ENCODE peak calls at places on chromosome 18, in seven cellular contexts. V is stimulated activated CD8-positive, alpha-beta memory T cell treated with anti-CD3 and anti-CD28 coated beads, Interleukin-2, amount 100 ng/mL, for 48 hours; P is kidney epithelial cell; G is NB4; A is progenitor cell of endocrine pancreas; S is cardiac muscle cell; X is lower lobe of right lung. H is an unnamed sample.

GRCh38 chr18:35397976-35398375 is 20.8 kb upstream of the ZNF396 start:
- DNase-seq in V (no peak), X (no peak), P (no peak), A (no peak), S (no peak), G (no peak), H (no peak)

GRCh38 chr18:63336366-63337099 is 17.0 kb upstream of the BCL2 start:
- DNase-seq in P (peak), G (no peak), S (no peak), X (no peak), V (no peak), A (no peak), H (peak)

GRCh38 chr18:10205136-10205535 is 249.3 kb upstream of the APCDD1 start:
- DNase-seq in S (no peak), X (peak), G (no peak), P (no peak), V (no peak), A (no peak), H (no peak)

GRCh38 chr18:79723036-79723435 is 43.4 kb downstream of the CTDP1 start:
- DNase-seq in V (no peak), X (peak), P (no peak), G (no peak), S (no peak), A (no peak), H (no peak)

GRCh38 chr18:44733069-44733753 is 52.5 kb downstream of the SETBP1 start:
- DNase-seq in G (peak), S (no peak), P (peak), V (peak), A (no peak), X (no peak), H (no peak)

GRCh38 chr18:35871337-35871736 is 101.1 kb upstream of the RMP24 start:
- DNase-seq in V (no peak), P (no peak), X (no peak), S (no peak), A (no peak), G (no peak), H (no peak)

GRCh38 chr18:8339958-8340357 is 269.3 kb upstream of the RAB12 start:
- DNase-seq in G (no peak), X (no peak), A (no peak), V (no peak), P (no peak), S (no peak), H (no peak)

GRCh38 chr18:73556904-73557303 is 590.7 kb downstream of the FBXO15 start:
- DNase-seq in S (no peak), X (no peak), V (no peak), A (no peak), P (no peak), G (no peak), H (no peak)

GRCh38 chr18:21264651-21265050 is 22.6 kb downstream of the GREB1L start:
- DNase-seq in V (no peak), S (peak), A (no peak), X (no peak), P (no peak), G (no peak), H (peak)

H was measured in retinal pigment epithelial cell.